ENCODE peak calls at places on chromosomes 6 and 20, in eight cellular contexts. One of them, this sample, is unnamed.

GRCh38 chr6:130927305-130927704 is 100.1 kb downstream of the SMLR1 start:
- DNase-seq in OCI-LY7: no peak
- DNase-seq in T-cell: no peak
- DNase-seq in effector CD4-positive, alpha-beta T cell: no peak
- DNase-seq in nephron progenitor cell: no peak
- DNase-seq in iPS-NIHi11: no peak
- DNase-seq in mesendoderm: peak; percentile 57
- DNase-seq in mesothelial cell of epicardium: no peak
- DNase-seq in this sample: no peak

GRCh38 chr6:2658788-2659187 is 91.9 kb downstream of the MYLK4 start:
- DNase-seq in mesothelial cell of epicardium: no peak
- DNase-seq in iPS-NIHi11: no peak
- DNase-seq in T-cell: no peak
- DNase-seq in mesendoderm: peak; percentile 10
- DNase-seq in nephron progenitor cell: no peak
- DNase-seq in effector CD4-positive, alpha-beta T cell: no peak
- DNase-seq in OCI-LY7: peak; percentile 43
- DNase-seq in this sample: no peak

GRCh38 chr6:147054158-147054557 is 150.1 kb upstream of the STXBP5 start:
- DNase-seq in OCI-LY7: no peak
- DNase-seq in effector CD4-positive, alpha-beta T cell: no peak
- DNase-seq in iPS-NIHi11: no peak
- DNase-seq in T-cell: no peak
- DNase-seq in nephron progenitor cell: no peak
- DNase-seq in mesothelial cell of epicardium: no peak
- DNase-seq in mesendoderm: no peak
- DNase-seq in this sample: no peak

GRCh38 chr20:18048191-18048590 is 9.5 kb downstream of the OVOL2 start:
- DNase-seq in iPS-NIHi11: no peak
- DNase-seq in nephron progenitor cell: no peak
- DNase-seq in mesothelial cell of epicardium: no peak
- DNase-seq in T-cell: no peak
- DNase-seq in mesendoderm: no peak
- DNase-seq in effector CD4-positive, alpha-beta T cell: no peak
- DNase-seq in OCI-LY7: peak; percentile 8
- DNase-seq in this sample: no peak

GRCh38 chr20:5947276-5947675 is 3.1 kb downstream of the TRMT6 start:
- DNase-seq in OCI-LY7: no peak
- DNase-seq in nephron progenitor cell: no peak
- DNase-seq in iPS-NIHi11: no peak
- DNase-seq in mesothelial cell of epicardium: no peak
- DNase-seq in T-cell: no peak
- DNase-seq in effector CD4-positive, alpha-beta T cell: no peak
- DNase-seq in mesendoderm: no peak
- DNase-seq in this sample: no peak

GRCh38 chr20:40265872-40266533 is 423.0 kb downstream of the MAFB start:
- DNase-seq in effector CD4-positive, alpha-beta T cell: no peak
- DNase-seq in mesendoderm: peak; percentile 52
- DNase-seq in OCI-LY7: peak; percentile 18
- DNase-seq in mesothelial cell of epicardium: no peak
- DNase-seq in T-cell: no peak
- DNase-seq in iPS-NIHi11: peak; percentile 22
- DNase-seq in nephron progenitor cell: no peak
- DNase-seq in this sample: no peak

GRCh38 chr6:135002229-135002844 is 52.3 kb downstream of the HBS1L start:
- DNase-seq in nephron progenitor cell: no peak
- DNase-seq in OCI-LY7: peak; percentile 38
- DNase-seq in mesendoderm: peak; percentile 15
- DNase-seq in effector CD4-positive, alpha-beta T cell: no peak
- DNase-seq in mesothelial cell of epicardium: no peak
- DNase-seq in iPS-NIHi11: no peak
- DNase-seq in T-cell: no peak
- DNase-seq in this sample: no peak

GRCh38 chr6:113860165-113860955 is 3.2 kb downstream of the MARCKS start:
- DNase-seq in effector CD4-positive, alpha-beta T cell: no peak
- DNase-seq in iPS-NIHi11: peak; percentile 52
- DNase-seq in nephron progenitor cell: peak; percentile 4
- DNase-seq in T-cell: no peak
- DNase-seq in mesendoderm: no peak
- DNase-seq in mesothelial cell of epicardium: peak; percentile 39
- DNase-seq in OCI-LY7: no peak
- DNase-seq in this sample: peak; percentile 15

GRCh38 chr6:2773450-2773849 is 8.3 kb downstream of the WRNIP1 start:
- DNase-seq in mesendoderm: no peak
- DNase-seq in OCI-LY7: no peak
- DNase-seq in nephron progenitor cell: no peak
- DNase-seq in iPS-NIHi11: no peak
- DNase-seq in effector CD4-positive, alpha-beta T cell: no peak
- DNase-seq in T-cell: no peak
- DNase-seq in mesothelial cell of epicardium: no peak
- DNase-seq in this sample: no peak

GRCh38 chr6:160084198-160084776 is 37.3 kb upstream of the SLC22A1 start:
- DNase-seq in mesendoderm: no peak
- DNase-seq in mesothelial cell of epicardium: no peak
- DNase-seq in nephron progenitor cell: no peak
- DNase-seq in iPS-NIHi11: no peak
- DNase-seq in OCI-LY7: no peak
- DNase-seq in effector CD4-positive, alpha-beta T cell: no peak
- DNase-seq in T-cell: no peak
- DNase-seq in this sample: no peak

GRCh38 chr6:161273356-161273751 is 507 bp downstream of the AGPAT4 start:
- DNase-seq in iPS-NIHi11: no peak
- DNase-seq in OCI-LY7: peak; percentile 15
- DNase-seq in mesothelial cell of epicardium: peak; percentile 47
- DNase-seq in T-cell: peak; percentile 59
- DNase-seq in mesendoderm: peak; percentile 85
- DNase-seq in effector CD4-positive, alpha-beta T cell: peak; percentile 43
- DNase-seq in nephron progenitor cell: no peak
- DNase-seq in this sample: no peak

GRCh38 chr6:82487895-82488294 is 124.3 kb downstream of the TPBG start:
- DNase-seq in nephron progenitor cell: no peak
- DNase-seq in OCI-LY7: no peak
- DNase-seq in mesendoderm: no peak
- DNase-seq in iPS-NIHi11: no peak
- DNase-seq in effector CD4-positive, alpha-beta T cell: no peak
- DNase-seq in mesothelial cell of epicardium: no peak
- DNase-seq in T-cell: no peak
- DNase-seq in this sample: no peak

GRCh38 chr6:63527658-63528514 is 44.4 kb upstream of the LOC128125822 start:
- DNase-seq in OCI-LY7: no peak
- DNase-seq in mesothelial cell of epicardium: no peak
- DNase-seq in nephron progenitor cell: no peak
- DNase-seq in T-cell: no peak
- DNase-seq in iPS-NIHi11: peak; percentile 26
- DNase-seq in mesendoderm: peak; percentile 35
- DNase-seq in effector CD4-positive, alpha-beta T cell: no peak
- DNase-seq in this sample: no peak

GRCh38 chr20:43832096-43832816 is 82.4 kb upstream of the TOX2 start:
- DNase-seq in iPS-NIHi11: no peak
- DNase-seq in T-cell: no peak
- DNase-seq in effector CD4-positive, alpha-beta T cell: no peak
- DNase-seq in OCI-LY7: no peak
- DNase-seq in mesendoderm: no peak
- DNase-seq in mesothelial cell of epicardium: no peak
- DNase-seq in nephron progenitor cell: no peak
- DNase-seq in this sample: no peak

GRCh38 chr6:43125555-43125954 is 45.5 kb upstream of the SRF start:
- DNase-seq in mesendoderm: no peak
- DNase-seq in mesothelial cell of epicardium: no peak
- DNase-seq in nephron progenitor cell: no peak
- DNase-seq in effector CD4-positive, alpha-beta T cell: no peak
- DNase-seq in iPS-NIHi11: no peak
- DNase-seq in OCI-LY7: no peak
- DNase-seq in T-cell: no peak
- DNase-seq in this sample: no peak

GRCh38 chr20:54657268-54657826 is 182.0 kb downstream of the DOK5 start:
- DNase-seq in iPS-NIHi11: no peak
- DNase-seq in mesendoderm: no peak
- DNase-seq in OCI-LY7: no peak
- DNase-seq in T-cell: no peak
- DNase-seq in nephron progenitor cell: no peak
- DNase-seq in mesothelial cell of epicardium: no peak
- DNase-seq in effector CD4-positive, alpha-beta T cell: no peak
- DNase-seq in this sample: no peak

GRCh38 chr6:17130786-17131185 is 28.9 kb downstream of the STMND1 start:
- DNase-seq in nephron progenitor cell: no peak
- DNase-seq in effector CD4-positive, alpha-beta T cell: no peak
- DNase-seq in mesendoderm: no peak
- DNase-seq in T-cell: no peak
- DNase-seq in iPS-NIHi11: no peak
- DNase-seq in mesothelial cell of epicardium: no peak
- DNase-seq in OCI-LY7: no peak
- DNase-seq in this sample: no peak

GRCh38 chr6:23656257-23656731 is 469.7 kb upstream of the NRSN1 start:
- DNase-seq in OCI-LY7: no peak
- DNase-seq in mesendoderm: peak; percentile 15
- DNase-seq in mesothelial cell of epicardium: no peak
- DNase-seq in iPS-NIHi11: no peak
- DNase-seq in effector CD4-positive, alpha-beta T cell: no peak
- DNase-seq in T-cell: no peak
- DNase-seq in nephron progenitor cell: peak; percentile 20
- DNase-seq in this sample: no peak

GRCh38 chr6:41684311-41685182 is 46.3 kb downstream of the MDFI start:
- DNase-seq in iPS-NIHi11: no peak
- DNase-seq in T-cell: no peak
- DNase-seq in effector CD4-positive, alpha-beta T cell: no peak
- DNase-seq in mesendoderm: no peak
- DNase-seq in mesothelial cell of epicardium: no peak
- DNase-seq in nephron progenitor cell: no peak
- DNase-seq in OCI-LY7: no peak
- DNase-seq in this sample: no peak

GRCh38 chr6:111604259-111605099 is 1.2 kb downstream of the TRAF3IP2 start:
- DNase-seq in iPS-NIHi11: no peak
- DNase-seq in nephron progenitor cell: no peak
- DNase-seq in mesendoderm: peak; percentile 70
- DNase-seq in effector CD4-positive, alpha-beta T cell: no peak
- DNase-seq in mesothelial cell of epicardium: no peak
- DNase-seq in T-cell: no peak
- DNase-seq in OCI-LY7: no peak
- DNase-seq in this sample: no peak

GRCh38 chr6:47083586-47084047 is 41.5 kb upstream of the ADGRF1 start:
- DNase-seq in effector CD4-positive, alpha-beta T cell: no peak
- DNase-seq in mesendoderm: no peak
- DNase-seq in mesothelial cell of epicardium: peak; percentile 81
- DNase-seq in nephron progenitor cell: peak; percentile 12
- DNase-seq in iPS-NIHi11: peak; percentile 38
- DNase-seq in T-cell: no peak
- DNase-seq in OCI-LY7: no peak
- DNase-seq in this sample: no peak